ENCODE peak calls at places on chromosomes 2 and 18, in eight cellular contexts. One of them, this sample, is unnamed.

GRCh38 chr2:37895135-37895534 is 30.0 kb upstream of the RMDN2 start:
- DNase-seq in stimulated activated CD8-positive, alpha-beta memory T cell treated with anti-CD3 and anti-CD28 coated beads, Interleukin-15, amount 100 ng/mL, for 1 hour: no peak
- DNase-seq in body of pancreas: no peak
- DNase-seq in GM19239: no peak
- DNase-seq in Peyer's patch: no peak
- DNase-seq in hepatic stellate cell: no peak
- DNase-seq in GM20000: no peak
- DNase-seq in globus pallidus: peak
- DNase-seq in this sample: no peak

GRCh38 chr2:137937778-137938177 is 26.5 kb upstream of the HNMT start:
- DNase-seq in hepatic stellate cell: no peak
- DNase-seq in GM20000: no peak
- DNase-seq in GM19239: no peak
- DNase-seq in Peyer's patch: no peak
- DNase-seq in stimulated activated CD8-positive, alpha-beta memory T cell treated with anti-CD3 and anti-CD28 coated beads, Interleukin-15, amount 100 ng/mL, for 1 hour: no peak
- DNase-seq in globus pallidus: no peak
- DNase-seq in body of pancreas: no peak
- DNase-seq in this sample: no peak

GRCh38 chr18:34223893-34224422 is 755 bp downstream of the NOL4 start:
- DNase-seq in Peyer's patch: no peak
- DNase-seq in GM19239: no peak
- DNase-seq in GM20000: no peak
- DNase-seq in hepatic stellate cell: no peak
- DNase-seq in body of pancreas: no peak
- DNase-seq in globus pallidus: peak
- DNase-seq in stimulated activated CD8-positive, alpha-beta memory T cell treated with anti-CD3 and anti-CD28 coated beads, Interleukin-15, amount 100 ng/mL, for 1 hour: no peak
- DNase-seq in this sample: peak

GRCh38 chr2:79935771-79936657 is 368.5 kb downstream of the LRRTM1 start:
- DNase-seq in stimulated activated CD8-positive, alpha-beta memory T cell treated with anti-CD3 and anti-CD28 coated beads, Interleukin-15, amount 100 ng/mL, for 1 hour: no peak
- DNase-seq in GM19239: peak
- DNase-seq in Peyer's patch: no peak
- DNase-seq in body of pancreas: peak
- DNase-seq in hepatic stellate cell: peak
- DNase-seq in globus pallidus: peak
- DNase-seq in GM20000: peak
- DNase-seq in this sample: no peak

GRCh38 chr2:7732497-7732896 is 815.3 kb downstream of the RNF144A start:
- DNase-seq in globus pallidus: no peak
- DNase-seq in GM19239: no peak
- DNase-seq in Peyer's patch: no peak
- DNase-seq in hepatic stellate cell: no peak
- DNase-seq in GM20000: no peak
- DNase-seq in body of pancreas: no peak
- DNase-seq in stimulated activated CD8-positive, alpha-beta memory T cell treated with anti-CD3 and anti-CD28 coated beads, Interleukin-15, amount 100 ng/mL, for 1 hour: no peak
- DNase-seq in this sample: no peak

GRCh38 chr2:218615868-218616315 is 8.2 kb downstream of the PLCD4 start:
- DNase-seq in body of pancreas: no peak
- DNase-seq in GM20000: no peak
- DNase-seq in GM19239: no peak
- DNase-seq in hepatic stellate cell: no peak
- DNase-seq in Peyer's patch: no peak
- DNase-seq in globus pallidus: no peak
- DNase-seq in stimulated activated CD8-positive, alpha-beta memory T cell treated with anti-CD3 and anti-CD28 coated beads, Interleukin-15, amount 100 ng/mL, for 1 hour: no peak
- DNase-seq in this sample: no peak

GRCh38 chr2:121363632-121364420 is 78.8 kb upstream of the TFCP2L1 start:
- DNase-seq in Peyer's patch: no peak
- DNase-seq in stimulated activated CD8-positive, alpha-beta memory T cell treated with anti-CD3 and anti-CD28 coated beads, Interleukin-15, amount 100 ng/mL, for 1 hour: no peak
- DNase-seq in globus pallidus: no peak
- DNase-seq in body of pancreas: no peak
- DNase-seq in hepatic stellate cell: peak
- DNase-seq in GM19239: no peak
- DNase-seq in GM20000: no peak
- DNase-seq in this sample: no peak

GRCh38 chr2:199136241-199136640 is 321.5 kb downstream of the SATB2 start:
- DNase-seq in GM19239: no peak
- DNase-seq in globus pallidus: no peak
- DNase-seq in Peyer's patch: no peak
- DNase-seq in GM20000: no peak
- DNase-seq in body of pancreas: no peak
- DNase-seq in hepatic stellate cell: no peak
- DNase-seq in stimulated activated CD8-positive, alpha-beta memory T cell treated with anti-CD3 and anti-CD28 coated beads, Interleukin-15, amount 100 ng/mL, for 1 hour: no peak
- DNase-seq in this sample: no peak

GRCh38 chr2:236601306-236602202 is 31.9 kb downstream of the ACKR3 start:
- DNase-seq in GM19239: no peak
- DNase-seq in hepatic stellate cell: no peak
- DNase-seq in stimulated activated CD8-positive, alpha-beta memory T cell treated with anti-CD3 and anti-CD28 coated beads, Interleukin-15, amount 100 ng/mL, for 1 hour: no peak
- DNase-seq in body of pancreas: no peak
- DNase-seq in globus pallidus: no peak
- DNase-seq in GM20000: no peak
- DNase-seq in Peyer's patch: no peak
- DNase-seq in this sample: no peak

GRCh38 chr2:74481961-74482800 is 617 bp downstream of the CCDC142 start:
- DNase-seq in GM19239: no peak
- DNase-seq in body of pancreas: no peak
- DNase-seq in hepatic stellate cell: peak
- DNase-seq in GM20000: peak
- DNase-seq in globus pallidus: no peak
- DNase-seq in Peyer's patch: no peak
- DNase-seq in stimulated activated CD8-positive, alpha-beta memory T cell treated with anti-CD3 and anti-CD28 coated beads, Interleukin-15, amount 100 ng/mL, for 1 hour: no peak
- DNase-seq in this sample: peak